ENCODE peak calls at places on chromosome 10, in five cellular contexts. U, N, W, Q and D are unnamed samples.

GRCh38 chr10:69101451-69102095 is 13.7 kb downstream of the SRGN start:
- ATAC-seq in Q (no peak), U (no peak), W (peak), N (no peak), D (no peak)

GRCh38 chr10:125125951-125126735 is 34.2 kb downstream of the CTBP2 start:
- ATAC-seq in Q (no peak), W (no peak), N (no peak), U (no peak), D (no peak)

GRCh38 chr10:110045772-110046171 is 38.0 kb downstream of the ADD3 start:
- ATAC-seq in W (no peak), U (no peak), N (no peak), Q (no peak), D (no peak)

GRCh38 chr10:89651205-89651915 is 6.3 kb upstream of the PANK1 start:
- ATAC-seq in Q (no peak), W (no peak), U (no peak), N (no peak), D (no peak)

GRCh38 chr10:84329986-84330651 is 1.7 kb downstream of the CCSER2 start:
- ATAC-seq in W (peak), Q (no peak), N (no peak), U (no peak), D (no peak)

GRCh38 chr10:131179386-131179785 is 132.1 kb downstream of the TCERG1L start:
- ATAC-seq in U (no peak), N (no peak), Q (no peak), W (no peak), D (no peak)

GRCh38 chr10:129157185-129157584 is 309.9 kb upstream of the MGMT start:
- ATAC-seq in U (no peak), N (no peak), Q (no peak), W (no peak), D (no peak)

GRCh38 chr10:113430634-113431033 is 122.2 kb upstream of the HABP2 start:
- ATAC-seq in Q (no peak), W (no peak), N (no peak), U (no peak), D (no peak)

GRCh38 chr10:31509989-31510388 is 191.0 kb downstream of the ZEB1 start:
- ATAC-seq in N (no peak), W (no peak), Q (no peak), U (no peak), D (no peak)

GRCh38 chr10:112738586-112739218 is 211.3 kb upstream of the TCF7L2 start:
- ATAC-seq in W (no peak), Q (peak), N (no peak), U (no peak), D (no peak)

GRCh38 chr10:11035318-11035920 is 17.7 kb downstream of the CELF2 start:
- ATAC-seq in N (peak), U (peak), W (no peak), Q (peak), D (no peak)

GRCh38 chr10:57222603-57223002 is 861.5 kb upstream of the ZWINT start:
- ATAC-seq in W (no peak), Q (no peak), N (no peak), U (no peak), D (no peak)

GRCh38 chr10:125991009-125991788 is 94.8 kb downstream of the FANK1 start:
- ATAC-seq in U (no peak), N (no peak), W (no peak), Q (no peak), D (no peak)

GRCh38 chr10:58157076-58157766 is 110.5 kb downstream of the IPMK start:
- ATAC-seq in N (peak), U (no peak), Q (peak), W (no peak), D (no peak)

GRCh38 chr10:102375250-102375649 is 20.3 kb upstream of the NFKB2 start:
- ATAC-seq in N (no peak), W (no peak), U (no peak), Q (no peak), D (no peak)

GRCh38 chr10:71725998-71726672 is 6.6 kb upstream of the C10orf105 start:
- ATAC-seq in N (no peak), W (no peak), Q (peak), U (no peak), D (no peak)

GRCh38 chr10:51230828-51231227 is 156.5 kb downstream of the PRKG1 start:
- ATAC-seq in U (no peak), Q (no peak), W (no peak), N (no peak), D (no peak)

GRCh38 chr10:97116534-97117162 is 69.1 kb downstream of the SLIT1 start:
- ATAC-seq in N (no peak), Q (no peak), U (no peak), W (no peak), D (no peak)

GRCh38 chr10:71239946-71240795 is 27.8 kb downstream of the UNC5B start:
- ATAC-seq in W (no peak), N (no peak), U (peak), Q (no peak), D (no peak)

GRCh38 chr10:14543048-14543903 is 212.6 kb upstream of the FRMD4A start:
- ATAC-seq in U (peak), W (peak), N (peak), Q (no peak), D (peak)

GRCh38 chr10:70782401-70783055 is 2.6 kb downstream of the TBATA start:
- ATAC-seq in U (peak), N (no peak), Q (no peak), W (no peak), D (no peak)

GRCh38 chr10:62748386-62748785 is 56.1 kb upstream of the ADO start:
- ATAC-seq in W (peak), U (no peak), Q (no peak), N (no peak), D (no peak)

GRCh38 chr10:68125770-68126169 is 16.5 kb downstream of the MYPN start:
- ATAC-seq in N (no peak), U (no peak), W (no peak), Q (no peak), D (peak)

GRCh38 chr10:106919798-106920382 is 244.6 kb downstream of the SORCS1 start:
- ATAC-seq in N (no peak), U (no peak), W (no peak), Q (no peak), D (peak)

GRCh38 chr10:93548376-93549071 is 17.9 kb upstream of the FFAR4 start:
- ATAC-seq in Q (peak), U (no peak), W (no peak), N (no peak), D (no peak)

GRCh38 chr10:93468532-93469213 is 13.5 kb downstream of the MYOF start:
- ATAC-seq in N (no peak), Q (peak), W (no peak), U (no peak), D (no peak)

GRCh38 chr10:122407375-122408125 is 33.0 kb downstream of the PLEKHA1 start:
- ATAC-seq in U (peak), N (peak), Q (no peak), W (peak), D (no peak)

GRCh38 chr10:6513509-6513908 is 66.6 kb downstream of the PRKCQ start:
- ATAC-seq in N (no peak), W (peak), U (no peak), Q (no peak), D (no peak)

GRCh38 chr10:113762083-113762482 is 10.6 kb downstream of the PLEKHS1 start:
- ATAC-seq in W (no peak), U (no peak), N (no peak), Q (no peak), D (no peak)

GRCh38 chr10:113872139-113873030 is 17.9 kb downstream of the NHLRC2 start:
- ATAC-seq in Q (no peak), N (no peak), W (no peak), U (no peak), D (no peak)

GRCh38 chr10:69425513-69426298 is 9.0 kb upstream of the TACR2 start:
- ATAC-seq in U (no peak), W (peak), N (no peak), Q (no peak), D (no peak)

GRCh38 chr10:75400769-75401568 is 595 bp downstream of the ZNF503 start:
- ATAC-seq in Q (peak), N (no peak), W (peak), U (peak), D (no peak)

GRCh38 chr10:49109669-49110335 is 5.5 kb downstream of the VSTM4 start:
- ATAC-seq in N (peak), Q (peak), W (no peak), U (peak), D (no peak)

GRCh38 chr10:123034332-123034731 is 25.5 kb downstream of the ACADSB start:
- ATAC-seq in U (no peak), Q (no peak), N (no peak), W (no peak), D (no peak)

GRCh38 chr10:24814568-24815313 is 91.1 kb upstream of the ARHGAP21 start:
- ATAC-seq in N (no peak), U (no peak), W (peak), Q (peak), D (no peak)

GRCh38 chr10:3829193-3830050 is 44.4 kb upstream of the KLF6 start:
- ATAC-seq in Q (no peak), U (no peak), N (peak), W (no peak), D (no peak)

GRCh38 chr10:80357000-80357803 is 621 bp downstream of the DYDC2 start:
- ATAC-seq in W (peak), U (peak), N (peak), Q (no peak), D (peak)